ENCODE peak calls at places on chromosome 13, in ten cellular contexts. K is endothelial cell; M is activated CD4-positive, alpha-beta T cell treated with anti-CD3 and anti-CD28 coated beads, Interleukin-2, amount 10 ng/mL, durations not matched to agents 7 days and 5 days; P is upper lobe of left lung; D is A673; L is activated CD8-positive, alpha-beta memory T cell treated with anti-CD3 and anti-CD28 coated beads for 4 hours; Y is Kasumi-1; H is stimulated activated CD4-positive, alpha-beta T cell treated with anti-CD3 and anti-CD28 coated beads, TNF-alpha, amount 100 ng/mL, for 1 hour; W is activated T-helper 1 cell treated with anti-CD3 and anti-CD28 coated beads, Interleukin-2, amount 50 U/mL, for 16 hours; S is A172. U is an unnamed sample.

GRCh38 chr13:21957833-21958232 is 287.0 kb downstream of the FGF9 start:
- DNase-seq in K (no peak), M (no peak), P (no peak), D (no peak), L (no peak), Y (no peak), H (no peak), W (no peak), S (no peak), U (no peak)

GRCh38 chr13:112619730-112620639 is 32.0 kb upstream of the TUBGCP3 start:
- DNase-seq in K (peak; percentile 31), M (no peak), P (peak; percentile 78), D (peak; percentile 76), L (no peak), Y (no peak), H (no peak), W (no peak), S (peak; percentile 18), U (no peak)

GRCh38 chr13:108560092-108560491 is 69.3 kb upstream of the MYO16 start:
- DNase-seq in K (no peak), M (no peak), P (no peak), D (peak; percentile 15), L (no peak), Y (no peak), H (no peak), W (no peak), S (no peak), U (no peak)

GRCh38 chr13:36212789-36213188 is 1.6 kb downstream of the SOHLH2 start:
- DNase-seq in K (no peak), M (no peak), P (no peak), D (peak; percentile 45), L (no peak), Y (no peak), H (no peak), W (no peak), S (no peak), U (no peak)

GRCh38 chr13:94444826-94445225 is 34.7 kb downstream of the DCT start:
- DNase-seq in K (no peak), M (no peak), P (no peak), D (no peak), L (no peak), Y (no peak), H (no peak), W (no peak), S (no peak), U (no peak)

GRCh38 chr13:95300625-95301134 is 571 bp downstream of the ABCC4 start:
- DNase-seq in K (peak; percentile 20), M (peak; percentile 49), P (peak; percentile 62), D (peak; percentile 78), L (peak; percentile 28), Y (peak; percentile 74), H (peak; percentile 31), W (peak; percentile 7), S (peak; percentile 74), U (peak; percentile 69)

GRCh38 chr13:44801990-44802389 is 187.3 kb downstream of the NUFIP1 start:
- DNase-seq in K (no peak), M (no peak), P (peak; percentile 41), D (no peak), L (no peak), Y (peak; percentile 93), H (no peak), W (no peak), S (peak; percentile 63), U (no peak)

GRCh38 chr13:21997726-21998125 is 326.9 kb downstream of the FGF9 start:
- DNase-seq in K (no peak), M (no peak), P (no peak), D (peak; percentile 3), L (no peak), Y (no peak), H (no peak), W (no peak), S (no peak), U (no peak)

GRCh38 chr13:74039667-74040066 is 94.5 kb downstream of the KLF12 start:
- DNase-seq in K (no peak), M (no peak), P (no peak), D (no peak), L (no peak), Y (no peak), H (no peak), W (no peak), S (no peak), U (no peak)

GRCh38 chr13:42363941-42364612 is 92.1 kb downstream of the AKAP11 start:
- DNase-seq in K (no peak), M (no peak), P (no peak), D (peak; percentile 13), L (no peak), Y (peak; percentile 84), H (no peak), W (no peak), S (peak; percentile 60), U (no peak)

GRCh38 chr13:98570929-98571372 is 6.0 kb downstream of the STK24 start:
- DNase-seq in K (no peak), M (peak; percentile 66), P (peak; percentile 73), D (no peak), L (no peak), Y (no peak), H (no peak), W (no peak), S (peak; percentile 87), U (peak; percentile 85)

GRCh38 chr13:32024750-32025149 is 6.8 kb upstream of the FRY start:
- DNase-seq in K (no peak), M (no peak), P (no peak), D (no peak), L (no peak), Y (no peak), H (no peak), W (no peak), S (no peak), U (no peak)

GRCh38 chr13:40910324-40911050 is 108.6 kb downstream of the ELF1 start:
- DNase-seq in K (no peak), M (no peak), P (no peak), D (no peak), L (no peak), Y (no peak), H (no peak), W (no peak), S (no peak), U (no peak)

GRCh38 chr13:98476538-98476966 is 100.4 kb downstream of the STK24 start:
- DNase-seq in K (peak; percentile 24), M (peak; percentile 92), P (peak; percentile 81), D (peak; percentile 68), L (peak; percentile 87), Y (peak; percentile 95), H (peak; percentile 62), W (peak; percentile 80), S (peak; percentile 95), U (peak; percentile 62)

GRCh38 chr13:27374650-27375049 is 49.8 kb upstream of the GTF3A start:
- DNase-seq in K (peak; percentile 67), M (peak; percentile 59), P (peak; percentile 75), D (peak; percentile 82), L (peak; percentile 10), Y (peak; percentile 58), H (no peak), W (no peak), S (peak; percentile 75), U (peak; percentile 79)

GRCh38 chr13:50636007-50636704 is 207.3 kb downstream of the DLEU7 start:
- DNase-seq in K (no peak), M (no peak), P (no peak), D (no peak), L (no peak), Y (no peak), H (no peak), W (no peak), S (no peak), U (peak; percentile 66)

GRCh38 chr13:48094404-48094780 is 512 bp downstream of the MED4 start:
- DNase-seq in K (no peak), M (peak; percentile 10), P (no peak), D (peak; percentile 15), L (no peak), Y (no peak), H (no peak), W (no peak), S (no peak), U (no peak)

GRCh38 chr13:99496322-99497142 is 4.7 kb upstream of the TM9SF2 start:
- DNase-seq in K (no peak), M (peak; percentile 87), P (peak; percentile 76), D (peak; percentile 86), L (peak; percentile 43), Y (peak; percentile 92), H (no peak), W (peak; percentile 49), S (peak; percentile 98), U (no peak)

GRCh38 chr13:80962173-80962572 is 621.2 kb upstream of the SPRY2 start:
- DNase-seq in K (no peak), M (no peak), P (no peak), D (no peak), L (no peak), Y (no peak), H (no peak), W (no peak), S (no peak), U (no peak)

GRCh38 chr13:77507931-77508776 is 27.4 kb upstream of the SCEL start:
- DNase-seq in K (no peak), M (no peak), P (no peak), D (no peak), L (no peak), Y (no peak), H (no peak), W (no peak), S (peak; percentile 78), U (no peak)